ENCODE peak calls at places on chromosomes 5 and 9, in six cellular contexts. One of them, this sample, is unnamed.

GRCh38 chr9:108994695-108995094 is 18.6 kb downstream of the CTNNAL1 start:
- DNase-seq in NCI-H1417: no peak
- DNase-seq in stimulated activated CD4-positive, alpha-beta T cell treated with anti-CD3 and anti-CD28 coated beads, Interleukin-1b, Interleukin-23, amount 100 ng/mL, for 1 hour: no peak
- DNase-seq in activated T-helper 1 cell treated with Interleukin-2 at 50 U/mL for 16 hours: no peak
- DNase-seq in hypothalamus: no peak
- DNase-seq in A549: no peak
- DNase-seq in this sample: no peak

GRCh38 chr5:172455087-172455381 is 709 bp upstream of the SH3PXD2B start:
- DNase-seq in NCI-H1417: no peak
- DNase-seq in stimulated activated CD4-positive, alpha-beta T cell treated with anti-CD3 and anti-CD28 coated beads, Interleukin-1b, Interleukin-23, amount 100 ng/mL, for 1 hour: no peak
- DNase-seq in activated T-helper 1 cell treated with Interleukin-2 at 50 U/mL for 16 hours: no peak
- DNase-seq in hypothalamus: no peak
- DNase-seq in A549: no peak
- DNase-seq in this sample: no peak

GRCh38 chr9:110293246-110293645 is 36.9 kb upstream of the TXN start:
- DNase-seq in NCI-H1417: no peak
- DNase-seq in stimulated activated CD4-positive, alpha-beta T cell treated with anti-CD3 and anti-CD28 coated beads, Interleukin-1b, Interleukin-23, amount 100 ng/mL, for 1 hour: no peak
- DNase-seq in activated T-helper 1 cell treated with Interleukin-2 at 50 U/mL for 16 hours: no peak
- DNase-seq in hypothalamus: no peak
- DNase-seq in A549: no peak
- DNase-seq in this sample: no peak

GRCh38 chr5:173808079-173808808 is 79.9 kb upstream of the CPEB4 start:
- DNase-seq in NCI-H1417: no peak
- DNase-seq in stimulated activated CD4-positive, alpha-beta T cell treated with anti-CD3 and anti-CD28 coated beads, Interleukin-1b, Interleukin-23, amount 100 ng/mL, for 1 hour: no peak
- DNase-seq in activated T-helper 1 cell treated with Interleukin-2 at 50 U/mL for 16 hours: no peak
- DNase-seq in hypothalamus: no peak
- DNase-seq in A549: no peak
- DNase-seq in this sample: no peak

GRCh38 chr9:109775516-109775915 is 4.5 kb upstream of the PALM2AKAP2 start:
- DNase-seq in NCI-H1417: no peak
- DNase-seq in stimulated activated CD4-positive, alpha-beta T cell treated with anti-CD3 and anti-CD28 coated beads, Interleukin-1b, Interleukin-23, amount 100 ng/mL, for 1 hour: no peak
- DNase-seq in activated T-helper 1 cell treated with Interleukin-2 at 50 U/mL for 16 hours: no peak
- DNase-seq in hypothalamus: no peak
- DNase-seq in A549: no peak
- DNase-seq in this sample: no peak

GRCh38 chr5:73605223-73606087 is 20.5 kb upstream of the ARHGEF28 start:
- DNase-seq in NCI-H1417: no peak
- DNase-seq in stimulated activated CD4-positive, alpha-beta T cell treated with anti-CD3 and anti-CD28 coated beads, Interleukin-1b, Interleukin-23, amount 100 ng/mL, for 1 hour: no peak
- DNase-seq in activated T-helper 1 cell treated with Interleukin-2 at 50 U/mL for 16 hours: no peak
- DNase-seq in hypothalamus: no peak
- DNase-seq in A549: peak
- DNase-seq in this sample: no peak

GRCh38 chr9:87827341-87827740 is 55.3 kb upstream of the SPATA31E1 start:
- DNase-seq in NCI-H1417: no peak
- DNase-seq in stimulated activated CD4-positive, alpha-beta T cell treated with anti-CD3 and anti-CD28 coated beads, Interleukin-1b, Interleukin-23, amount 100 ng/mL, for 1 hour: no peak
- DNase-seq in activated T-helper 1 cell treated with Interleukin-2 at 50 U/mL for 16 hours: no peak
- DNase-seq in hypothalamus: no peak
- DNase-seq in A549: no peak
- DNase-seq in this sample: no peak

GRCh38 chr5:111584651-111585050 is 72.3 kb upstream of the STARD4 start:
- DNase-seq in NCI-H1417: no peak
- DNase-seq in stimulated activated CD4-positive, alpha-beta T cell treated with anti-CD3 and anti-CD28 coated beads, Interleukin-1b, Interleukin-23, amount 100 ng/mL, for 1 hour: no peak
- DNase-seq in activated T-helper 1 cell treated with Interleukin-2 at 50 U/mL for 16 hours: no peak
- DNase-seq in hypothalamus: no peak
- DNase-seq in A549: no peak
- DNase-seq in this sample: no peak

GRCh38 chr5:118611332-118611945 is 376.9 kb downstream of the DTWD2 start:
- DNase-seq in NCI-H1417: no peak
- DNase-seq in stimulated activated CD4-positive, alpha-beta T cell treated with anti-CD3 and anti-CD28 coated beads, Interleukin-1b, Interleukin-23, amount 100 ng/mL, for 1 hour: no peak
- DNase-seq in activated T-helper 1 cell treated with Interleukin-2 at 50 U/mL for 16 hours: no peak
- DNase-seq in hypothalamus: no peak
- DNase-seq in A549: peak
- DNase-seq in this sample: peak

GRCh38 chr5:34576849-34577248 is 79.3 kb upstream of the RAI14 start:
- DNase-seq in NCI-H1417: no peak
- DNase-seq in stimulated activated CD4-positive, alpha-beta T cell treated with anti-CD3 and anti-CD28 coated beads, Interleukin-1b, Interleukin-23, amount 100 ng/mL, for 1 hour: no peak
- DNase-seq in activated T-helper 1 cell treated with Interleukin-2 at 50 U/mL for 16 hours: no peak
- DNase-seq in hypothalamus: no peak
- DNase-seq in A549: no peak
- DNase-seq in this sample: no peak

GRCh38 chr5:151523335-151523734 is 67.8 kb downstream of the FAT2 start:
- DNase-seq in NCI-H1417: peak
- DNase-seq in stimulated activated CD4-positive, alpha-beta T cell treated with anti-CD3 and anti-CD28 coated beads, Interleukin-1b, Interleukin-23, amount 100 ng/mL, for 1 hour: no peak
- DNase-seq in activated T-helper 1 cell treated with Interleukin-2 at 50 U/mL for 16 hours: no peak
- DNase-seq in hypothalamus: no peak
- DNase-seq in A549: peak
- DNase-seq in this sample: peak

GRCh38 chr5:134874831-134875655 is 872 bp downstream of the TXNDC15 start:
- DNase-seq in NCI-H1417: peak
- DNase-seq in stimulated activated CD4-positive, alpha-beta T cell treated with anti-CD3 and anti-CD28 coated beads, Interleukin-1b, Interleukin-23, amount 100 ng/mL, for 1 hour: peak
- DNase-seq in activated T-helper 1 cell treated with Interleukin-2 at 50 U/mL for 16 hours: no peak
- DNase-seq in hypothalamus: peak
- DNase-seq in A549: peak
- DNase-seq in this sample: peak

GRCh38 chr5:134141346-134142050 is 27.0 kb downstream of the TCF7 start:
- DNase-seq in NCI-H1417: no peak
- DNase-seq in stimulated activated CD4-positive, alpha-beta T cell treated with anti-CD3 and anti-CD28 coated beads, Interleukin-1b, Interleukin-23, amount 100 ng/mL, for 1 hour: no peak
- DNase-seq in activated T-helper 1 cell treated with Interleukin-2 at 50 U/mL for 16 hours: no peak
- DNase-seq in hypothalamus: no peak
- DNase-seq in A549: no peak
- DNase-seq in this sample: no peak

GRCh38 chr9:15606667-15607472 is 54.0 kb downstream of the CCDC171 start:
- DNase-seq in NCI-H1417: peak
- DNase-seq in stimulated activated CD4-positive, alpha-beta T cell treated with anti-CD3 and anti-CD28 coated beads, Interleukin-1b, Interleukin-23, amount 100 ng/mL, for 1 hour: no peak
- DNase-seq in activated T-helper 1 cell treated with Interleukin-2 at 50 U/mL for 16 hours: no peak
- DNase-seq in hypothalamus: no peak
- DNase-seq in A549: peak
- DNase-seq in this sample: peak

GRCh38 chr9:27292646-27293045 is 4.3 kb downstream of the EQTN start:
- DNase-seq in NCI-H1417: no peak
- DNase-seq in stimulated activated CD4-positive, alpha-beta T cell treated with anti-CD3 and anti-CD28 coated beads, Interleukin-1b, Interleukin-23, amount 100 ng/mL, for 1 hour: no peak
- DNase-seq in activated T-helper 1 cell treated with Interleukin-2 at 50 U/mL for 16 hours: no peak
- DNase-seq in hypothalamus: no peak
- DNase-seq in A549: no peak
- DNase-seq in this sample: no peak

This sample was measured in HuH-7.